ENCODE peak calls at places on chromosomes 5 and 9, in four cellular contexts. One of them, this sample, is unnamed.

GRCh38 chr5:55467862-55468551 is 66.8 kb downstream of the PLPP1 start:
- DNase-seq in spleen: no peak
- DNase-seq in GM18507: no peak
- DNase-seq in fibroblast of the aortic adventitia: no peak
- DNase-seq in this sample: no peak

GRCh38 chr9:76733096-76733495 is 31.1 kb upstream of the PCA3 start:
- DNase-seq in spleen: no peak
- DNase-seq in GM18507: no peak
- DNase-seq in fibroblast of the aortic adventitia: no peak
- DNase-seq in this sample: no peak

GRCh38 chr5:101045689-101046088 is 142.6 kb upstream of the ST8SIA4 start:
- DNase-seq in spleen: no peak
- DNase-seq in GM18507: no peak
- DNase-seq in fibroblast of the aortic adventitia: peak
- DNase-seq in this sample: no peak

GRCh38 chr5:115875447-115875846 is 33.7 kb downstream of the AP3S1 start:
- DNase-seq in spleen: no peak
- DNase-seq in GM18507: no peak
- DNase-seq in fibroblast of the aortic adventitia: no peak
- DNase-seq in this sample: no peak

GRCh38 chr9:33506626-33507370 is 17.3 kb upstream of the ANKRD18B start:
- DNase-seq in spleen: no peak
- DNase-seq in GM18507: no peak
- DNase-seq in fibroblast of the aortic adventitia: peak
- DNase-seq in this sample: peak

GRCh38 chr5:180111273-180111695 is 39.7 kb upstream of the RNF130 start:
- DNase-seq in spleen: peak
- DNase-seq in GM18507: no peak
- DNase-seq in fibroblast of the aortic adventitia: no peak
- DNase-seq in this sample: no peak

GRCh38 chr5:94857119-94857518 is 238.7 kb downstream of the SLF1 start:
- DNase-seq in spleen: no peak
- DNase-seq in GM18507: no peak
- DNase-seq in fibroblast of the aortic adventitia: no peak
- DNase-seq in this sample: no peak

GRCh38 chr5:1359031-1359645 is 14.2 kb upstream of the CLPTM1L start:
- DNase-seq in spleen: peak
- DNase-seq in GM18507: no peak
- DNase-seq in fibroblast of the aortic adventitia: no peak
- DNase-seq in this sample: no peak

GRCh38 chr5:140480310-140481014 is 67.0 kb upstream of the EIF4EBP3 start:
- DNase-seq in spleen: no peak
- DNase-seq in GM18507: no peak
- DNase-seq in fibroblast of the aortic adventitia: peak
- DNase-seq in this sample: peak

GRCh38 chr9:113650207-113651131 is 186.9 kb downstream of the RGS3 start:
- DNase-seq in spleen: no peak
- DNase-seq in GM18507: no peak
- DNase-seq in fibroblast of the aortic adventitia: no peak
- DNase-seq in this sample: peak

GRCh38 chr9:89969156-89969566 is 364.3 kb downstream of the GADD45G start:
- DNase-seq in spleen: no peak
- DNase-seq in GM18507: no peak
- DNase-seq in fibroblast of the aortic adventitia: no peak
- DNase-seq in this sample: no peak

GRCh38 chr5:57445715-57446037 is 36.9 kb downstream of the ACTBL2 start:
- DNase-seq in spleen: no peak
- DNase-seq in GM18507: no peak
- DNase-seq in fibroblast of the aortic adventitia: peak
- DNase-seq in this sample: no peak

GRCh38 chr5:82165740-82166530 is 112.2 kb downstream of the RPS23 start:
- DNase-seq in spleen: no peak
- DNase-seq in GM18507: no peak
- DNase-seq in fibroblast of the aortic adventitia: peak
- DNase-seq in this sample: peak

GRCh38 chr9:96884443-96884842 is 30.1 kb upstream of the ZNF782 start:
- DNase-seq in spleen: no peak
- DNase-seq in GM18507: no peak
- DNase-seq in fibroblast of the aortic adventitia: peak
- DNase-seq in this sample: peak

GRCh38 chr9:27537027-27537435 is 7.4 kb upstream of the MOB3B start:
- DNase-seq in spleen: no peak
- DNase-seq in GM18507: no peak
- DNase-seq in fibroblast of the aortic adventitia: no peak
- DNase-seq in this sample: no peak

GRCh38 chr5:115377468-115378217 is 81.2 kb upstream of the CCDC112 start:
- DNase-seq in spleen: no peak
- DNase-seq in GM18507: no peak
- DNase-seq in fibroblast of the aortic adventitia: peak
- DNase-seq in this sample: peak